ENCODE peak calls at places on chromosomes 11 and 22, in four cellular contexts. R is A549, A is K562, B is GM12878. S is an unnamed sample.

GRCh38 chr11:126352163-126352562 is 3.3 kb upstream of the ST3GAL4 start:
- DNase-seq in B (no peak), R (no peak), A (no peak), S (no peak)

GRCh38 chr22:36911887-36912661 is 1.4 kb upstream of the CSF2RB start:
- DNase-seq in B (no peak), A (no peak), R (no peak), S (no peak)

GRCh38 chr11:118618115-118618990 is 10.9 kb downstream of the PHLDB1 start:
- DNase-seq in A (no peak), R (no peak), B (no peak), S (peak)

GRCh38 chr11:124717786-124718634 is 21.7 kb upstream of the NRGN start:
- DNase-seq in R (no peak), B (no peak), A (no peak), S (peak)

GRCh38 chr22:32696089-32696488 is 105.4 kb upstream of the TIMP3 start:
- DNase-seq in A (no peak), B (no peak), R (no peak), S (no peak)

GRCh38 chr11:22536036-22536435 is 89.6 kb downstream of the FANCF start:
- DNase-seq in B (no peak), R (no peak), A (no peak), S (no peak)

GRCh38 chr22:19678949-19679348 is 35.4 kb upstream of the SEPTIN5 start:
- DNase-seq in B (no peak), R (no peak), A (no peak), S (no peak)

GRCh38 chr11:126978911-126979310 is 21.7 kb downstream of the KIRREL3 start:
- DNase-seq in B (no peak), A (no peak), R (no peak), S (no peak)

GRCh38 chr11:26846222-26846621 is 124.4 kb upstream of the SLC5A12 start:
- DNase-seq in B (no peak), R (no peak), A (no peak), S (no peak)

GRCh38 chr11:1734571-1735081 is 15.8 kb downstream of the IFITM10 start:
- DNase-seq in R (no peak), B (no peak), A (no peak), S (no peak)

GRCh38 chr22:26321469-26321913 is 107.6 kb upstream of the ASPHD2 start:
- DNase-seq in R (no peak), B (no peak), A (peak), S (peak)

GRCh38 chr11:61698173-61698965 is 18.2 kb downstream of the DAGLA start:
- DNase-seq in B (no peak), R (no peak), A (no peak), S (no peak)

GRCh38 chr11:93476796-93477195 is 66.4 kb downstream of the SMCO4 start:
- DNase-seq in B (no peak), R (peak), A (no peak), S (peak)

GRCh38 chr11:67633758-67634365 is 4.1 kb upstream of the NUDT8 start:
- DNase-seq in A (no peak), B (no peak), R (no peak), S (no peak)

GRCh38 chr11:94576306-94576705 is 9.1 kb downstream of the PIWIL4 start:
- DNase-seq in B (no peak), A (no peak), R (no peak), S (no peak)

DNA sequence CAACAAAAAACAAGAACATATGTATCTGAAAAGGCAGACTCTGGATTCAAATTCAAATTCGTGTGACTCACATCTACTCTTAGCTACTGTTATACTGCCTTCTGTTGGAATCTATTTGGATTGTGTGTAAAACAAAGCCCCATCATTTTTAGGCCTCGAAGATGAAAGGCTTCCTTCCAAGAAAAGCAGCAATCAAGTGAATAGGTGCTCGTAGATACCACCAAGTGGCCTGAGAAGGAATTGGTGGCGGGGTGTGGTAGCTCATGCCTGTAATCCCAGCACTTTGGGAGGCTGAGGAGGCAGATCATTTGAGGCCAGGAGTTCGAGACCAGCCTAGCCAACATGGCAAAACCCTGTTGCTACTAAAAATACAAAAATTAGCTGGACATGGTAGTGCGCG is 4.2 kb downstream of the GRAMD1B start:
- DNase-seq in A (peak), R (peak), B (no peak), S (peak)
- TF ChIP-seq ELK1 in A (no peak), R (no peak), B (no peak), S (no peak)

GRCh38 chr11:114251797-114252327 is 44.3 kb upstream of the NNMT start:
- DNase-seq in R (no peak), B (no peak), A (peak), S (no peak)
- TF ChIP-seq ELK1 in R (no peak), B (no peak), A (no peak), S (no peak)

GRCh38 chr22:24563246-24563645 is 7.4 kb downstream of the SNRPD3 start:
- DNase-seq in A (no peak), B (no peak), R (no peak), S (no peak)

GRCh38 chr22:24564376-24565058 is 8.7 kb downstream of the SNRPD3 start:
- DNase-seq in B (no peak), R (no peak), A (no peak), S (no peak)

GRCh38 chr22:24565077-24565476 is 9.3 kb downstream of the SNRPD3 start:
- DNase-seq in B (no peak), R (no peak), A (no peak), S (no peak)

GRCh38 chr22:24567668-24568067 is 11.9 kb downstream of the SNRPD3 start:
- DNase-seq in R (no peak), B (no peak), A (no peak), S (no peak)

DNA sequence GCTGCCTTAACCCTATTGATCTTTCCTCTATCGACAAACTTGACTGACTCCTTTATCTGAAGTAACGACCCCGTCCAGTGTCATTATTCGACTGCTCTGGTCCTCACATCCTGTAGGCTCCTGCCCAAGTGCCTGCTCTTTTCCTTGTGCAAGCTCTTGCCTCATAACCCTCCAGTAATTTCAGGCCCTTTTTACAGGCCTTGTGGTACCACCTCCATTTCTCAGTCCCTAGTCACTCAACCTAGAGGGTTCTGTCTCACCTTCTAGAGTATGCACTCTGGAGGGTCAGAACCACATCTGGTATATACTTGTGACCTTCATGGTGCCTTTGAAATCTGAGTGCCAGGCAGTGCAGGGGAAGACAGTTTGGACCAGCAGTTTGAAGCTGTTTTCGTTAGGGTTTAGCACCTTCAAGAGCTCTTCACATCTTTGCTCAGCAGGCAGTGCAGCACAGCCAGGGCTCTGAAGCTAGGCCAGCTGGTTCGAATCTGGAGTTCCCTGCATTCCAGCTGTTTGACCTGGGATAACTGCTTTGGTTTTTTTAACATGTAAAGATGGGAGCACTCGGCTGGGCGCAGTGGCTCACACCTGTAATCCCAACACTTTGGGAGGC is 11.2 kb downstream of the SNRPD3 start:
- DNase-seq in R (no peak), B (no peak), A (no peak), S (no peak)
- TF ChIP-seq ELK1 in R (no peak), B (no peak), A (no peak), S (no peak)

GRCh38 chr11:20035375-20035700 is 124.9 kb downstream of the DBX1 start:
- DNase-seq in R (no peak), A (no peak), B (no peak), S (no peak)

GRCh38 chr11:20035701-20036601 is 124.3 kb downstream of the DBX1 start:
- DNase-seq in A (no peak), B (no peak), R (peak), S (peak)

GRCh38 chr11:20036625-20037335 is 123.5 kb downstream of the DBX1 start:
- DNase-seq in A (no peak), B (no peak), R (no peak), S (no peak)

GRCh38 chr11:20033806-20034205 is 126.5 kb downstream of the DBX1 start:
- DNase-seq in B (no peak), R (no peak), A (no peak), S (no peak)

DNA sequence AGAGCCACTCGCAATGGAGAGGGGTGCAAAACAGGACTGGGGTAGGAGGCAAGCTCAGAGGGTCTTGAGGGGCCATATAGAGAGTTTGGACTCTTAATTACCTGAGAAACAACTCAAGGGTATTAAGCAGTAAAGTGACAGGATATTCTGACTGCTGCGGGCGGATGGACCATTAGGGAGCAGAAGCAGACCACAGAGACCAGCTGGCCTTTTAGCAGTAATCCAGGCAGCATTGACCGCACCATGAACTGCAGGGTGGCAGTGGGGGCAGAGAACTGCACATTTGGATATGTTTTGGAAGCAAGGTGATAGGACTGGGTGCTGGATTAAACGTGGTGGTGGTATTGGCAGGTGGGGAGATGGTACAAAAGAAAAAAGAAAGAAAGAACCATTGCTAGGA is 125.3 kb downstream of the DBX1 start:
- DNase-seq in A (no peak), R (no peak), B (no peak), S (no peak)
- TF ChIP-seq ELK1 in A (no peak), R (no peak), B (no peak), S (no peak)

GRCh38 chr11:19389787-19390303 is 149.1 kb upstream of the E2F8 start:
- DNase-seq in A (no peak), B (no peak), R (no peak), S (peak)
- TF ChIP-seq ELK1 in A (no peak), B (no peak), R (no peak), S (no peak)

DNA sequence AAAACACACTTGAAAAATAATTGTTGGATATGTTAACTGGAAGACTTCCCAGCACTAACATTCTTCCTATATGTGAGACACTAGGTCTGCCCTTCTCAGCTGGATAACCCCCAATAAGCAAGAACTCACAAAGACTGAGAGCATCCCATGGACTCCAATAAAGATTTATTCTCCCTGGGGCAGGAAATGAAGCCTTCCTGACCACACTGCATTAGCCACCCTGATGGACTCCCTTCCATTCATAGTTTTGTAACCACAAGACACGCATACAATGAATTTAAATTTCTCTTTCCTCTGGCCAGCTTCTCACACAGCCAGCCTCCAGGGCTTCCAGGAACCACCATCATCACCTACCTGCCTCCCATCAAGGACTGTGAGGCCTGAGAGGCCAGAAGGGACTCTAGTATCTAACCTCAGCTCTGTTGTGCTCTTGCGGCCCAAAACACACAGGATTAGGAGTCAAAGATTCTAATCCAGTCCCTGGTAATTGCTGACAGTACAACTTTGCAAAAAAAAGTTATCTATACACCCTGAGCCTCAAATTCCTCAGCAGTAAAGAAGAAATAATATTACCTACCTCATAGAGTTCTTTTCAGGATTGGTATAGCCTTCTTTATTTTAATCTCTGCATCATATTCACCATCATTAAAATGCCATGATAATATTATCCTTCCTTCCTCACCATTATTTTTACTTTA is 45.6 kb upstream of the GDPD4 start:
- DNase-seq in B (no peak), R (no peak), A (no peak), S (peak)
- TF ChIP-seq ELK1 in B (no peak), R (no peak), A (no peak), S (no peak)

S was measured in IMR-90.